ENCODE peak calls at places on chromosomes 16 and 17, in seven cellular contexts. J, W, H, T, B, N and F are unnamed samples.

GRCh38 chr16:85428168-85428898 is 184.8 kb upstream of the GSE1 start:
- DNase-seq in J (no peak), W (peak; percentile 47), H (no peak), T (no peak), B (peak; percentile 60), N (peak; percentile 51), F (no peak)

GRCh38 chr16:23869052-23869451 is 33.3 kb downstream of the PRKCB start:
- DNase-seq in J (no peak), W (no peak), H (no peak), T (no peak), B (peak; percentile 57), N (no peak), F (no peak)

GRCh38 chr16:88499836-88500251 is 46.8 kb downstream of the ZFPM1 start:
- DNase-seq in J (no peak), W (no peak), H (no peak), T (no peak), B (no peak), N (peak; percentile 74), F (no peak)

GRCh38 chr17:35167046-35167445 is 19.4 kb downstream of the UNC45B start:
- DNase-seq in J (no peak), W (no peak), H (no peak), T (no peak), B (no peak), N (no peak), F (no peak)

GRCh38 chr16:89093602-89094251 is at the start of gene ACSF3:
- DNase-seq in J (peak; percentile 52), W (peak; percentile 46), H (no peak), T (peak; percentile 64), B (peak; percentile 65), N (peak; percentile 69), F (peak; percentile 5)

GRCh38 chr17:21218831-21219380 is 4.9 kb upstream of the TMEM11 start:
- DNase-seq in J (no peak), W (no peak), H (no peak), T (no peak), B (no peak), N (no peak), F (no peak)

GRCh38 chr16:4652561-4652960 is 27.9 kb downstream of the MGRN1 start:
- DNase-seq in J (no peak), W (no peak), H (no peak), T (no peak), B (no peak), N (no peak), F (no peak)

GRCh38 chr17:62627904-62628603 is 584 bp downstream of the MRC2 start:
- DNase-seq in J (peak; percentile 80), W (peak; percentile 77), H (no peak), T (no peak), B (peak; percentile 48), N (no peak), F (peak; percentile 69)

GRCh38 chr16:72312862-72313261 is 140.9 kb upstream of the PMFBP1 start:
- DNase-seq in J (peak; percentile 80), W (no peak), H (no peak), T (no peak), B (peak; percentile 2), N (no peak), F (peak; percentile 40)

GRCh38 chr17:34166394-34166793 is 88.7 kb upstream of the CCL2 start:
- DNase-seq in J (no peak), W (no peak), H (no peak), T (no peak), B (no peak), N (no peak), F (no peak)

GRCh38 chr16:10373556-10373955 is 12.3 kb upstream of the ATF7IP2 start:
- DNase-seq in J (no peak), W (no peak), H (no peak), T (no peak), B (no peak), N (no peak), F (no peak)

GRCh38 chr16:67399218-67399733 is 6.0 kb upstream of the TPPP3 start:
- DNase-seq in J (no peak), W (no peak), H (no peak), T (no peak), B (peak; percentile 90), N (peak; percentile 54), F (no peak)

GRCh38 chr16:647173-647902 is 1.8 kb upstream of the WDR90 start:
- DNase-seq in J (no peak), W (no peak), H (no peak), T (no peak), B (no peak), N (peak; percentile 85), F (no peak)

GRCh38 chr16:54938351-54939346 is 8.0 kb downstream of the IRX5 start:
- DNase-seq in J (no peak), W (no peak), H (no peak), T (no peak), B (peak; percentile 70), N (no peak), F (no peak)

GRCh38 chr17:17935321-17936271 is 36.6 kb downstream of the TOM1L2 start:
- DNase-seq in J (peak; percentile 96), W (peak; percentile 91), H (peak; percentile 70), T (no peak), B (no peak), N (no peak), F (peak; percentile 77)

GRCh38 chr17:66670211-66670610 is 164.7 kb upstream of the CACNG5 start:
- DNase-seq in J (no peak), W (no peak), H (no peak), T (no peak), B (no peak), N (no peak), F (no peak)

GRCh38 chr17:75909812-75910274 is 5.2 kb upstream of the MRPL38 start:
- DNase-seq in J (peak; percentile 59), W (no peak), H (no peak), T (no peak), B (no peak), N (peak; percentile 57), F (no peak)

GRCh38 chr16:20073203-20074088 is at the start of gene GPR139:
- DNase-seq in J (no peak), W (no peak), H (no peak), T (no peak), B (peak; percentile 70), N (no peak), F (no peak)

GRCh38 chr16:16012144-16012543 is 62.7 kb downstream of the ABCC1 start:
- DNase-seq in J (no peak), W (no peak), H (no peak), T (no peak), B (no peak), N (no peak), F (no peak)

GRCh38 chr17:77212081-77212832 is 71.5 kb downstream of the SEC14L1 start:
- DNase-seq in J (no peak), W (no peak), H (no peak), T (no peak), B (no peak), N (no peak), F (no peak)

GRCh38 chr17:82238562-82239201 is 9.8 kb downstream of the SLC16A3 start:
- DNase-seq in J (peak; percentile 77), W (peak; percentile 89), H (no peak), T (no peak), B (no peak), N (peak; percentile 70), F (no peak)

GRCh38 chr17:46007461-46007965 is 8.5 kb downstream of the STH start:
- DNase-seq in J (no peak), W (no peak), H (no peak), T (no peak), B (no peak), N (no peak), F (no peak)

DNA sequence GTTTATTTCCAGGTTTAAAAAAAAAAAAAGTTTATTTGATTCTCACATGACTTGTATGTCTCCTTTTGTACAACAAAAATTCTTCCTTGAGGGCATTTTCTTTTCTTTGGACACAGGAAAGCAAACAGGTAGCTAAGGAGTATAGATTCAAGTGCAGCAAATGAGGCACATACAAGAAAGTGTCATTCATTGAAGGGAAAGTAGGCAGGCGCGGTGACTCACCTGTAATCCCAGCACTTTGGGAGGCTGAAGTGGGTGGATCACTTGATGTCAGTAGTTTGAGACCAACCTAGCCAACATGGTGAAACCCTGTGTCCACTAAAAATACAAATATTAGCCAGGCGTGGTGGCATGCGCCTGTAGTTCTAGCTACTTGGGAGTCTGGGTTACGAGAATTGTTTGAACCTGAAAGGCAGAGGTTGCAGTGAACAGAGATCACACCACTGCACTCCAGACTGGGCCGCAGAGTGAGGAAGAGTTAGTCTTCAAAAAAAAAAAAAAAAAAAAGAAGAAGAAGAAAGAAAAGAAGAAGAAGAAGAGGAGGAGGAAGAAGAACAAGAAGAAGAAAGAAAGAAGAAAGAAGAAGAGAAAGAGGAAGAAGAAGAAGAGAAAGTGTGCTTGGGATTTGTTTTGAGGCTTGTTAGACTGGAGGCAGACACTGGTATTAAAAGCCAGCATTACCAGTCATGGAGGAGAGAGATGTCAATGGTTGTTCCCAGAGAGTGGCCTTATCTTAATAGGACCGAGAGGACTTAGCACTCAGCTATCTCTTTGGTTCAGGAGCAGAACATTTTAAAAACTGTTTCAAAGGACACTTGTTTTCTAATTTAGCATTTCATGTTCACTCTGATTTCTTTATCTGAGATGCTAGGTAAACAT is 19.7 kb downstream of the GINS3 start:
- DNase-seq in J (no peak), W (no peak), H (no peak), T (no peak), B (no peak), N (no peak), F (no peak)
- TF ChIP-seq CTCF in J (no peak), W (no peak), H (no peak), T (no peak), B (no peak), N (no peak), F (no peak)

GRCh38 chr16:75550211-75550662 is 5.8 kb downstream of the TMEM231 start:
- DNase-seq in J (no peak), W (peak; percentile 65), H (no peak), T (no peak), B (peak; percentile 69), N (no peak), F (no peak)
- TF ChIP-seq CTCF in J (peak; percentile 29), W (peak; percentile 58), H (peak; percentile 50), T (peak; percentile 16), B (peak; percentile 60), N (peak; percentile 69), F (peak; percentile 35)

GRCh38 chr17:6779411-6779810 is 3.4 kb downstream of the FBXO39 start:
- DNase-seq in J (no peak), W (no peak), H (no peak), T (no peak), B (no peak), N (no peak), F (no peak)

GRCh38 chr17:6772016-6772415 is 4.0 kb upstream of the FBXO39 start:
- DNase-seq in J (no peak), W (no peak), H (no peak), T (no peak), B (no peak), N (no peak), F (no peak)

GRCh38 chr17:6780886-6781285 is 4.9 kb downstream of the FBXO39 start:
- DNase-seq in J (no peak), W (no peak), H (no peak), T (no peak), B (no peak), N (no peak), F (no peak)

GRCh38 chr17:6780001-6780400 is 4.0 kb downstream of the FBXO39 start:
- DNase-seq in J (no peak), W (no peak), H (no peak), T (no peak), B (no peak), N (no peak), F (no peak)

GRCh38 chr17:6775871-6776405 is at the start of gene FBXO39:
- DNase-seq in J (no peak), W (no peak), H (no peak), T (no peak), B (peak; percentile 66), N (no peak), F (no peak)
- TF ChIP-seq CTCF in J (no peak), W (no peak), H (no peak), T (no peak), B (no peak), N (no peak), F (no peak)

GRCh38 chr16:59047114-59047513 is 313.0 kb upstream of the GOT2 start:
- DNase-seq in J (no peak), W (no peak), H (no peak), T (no peak), B (peak; percentile 11), N (no peak), F (no peak)
- TF ChIP-seq CTCF in J (no peak), W (no peak), H (no peak), T (no peak), B (peak; percentile 34), N (peak; percentile 49), F (no peak)